ENCODE peak calls at places on chromosomes 2 and 18, in four cellular contexts. L, E, Q and O are unnamed samples.
A peak's percentile ranks its signal among the peaks of the same experiment; 100 is the strongest.

GRCh38 chr2:73701968-73702665 is 35.0 kb downstream of the TPRKB start:
- DNase-seq in L (no peak), E (peak; percentile 56), Q (no peak), O (no peak)

GRCh38 chr18:67266246-67266570 is 250.3 kb downstream of the DSEL start:
- DNase-seq in L (no peak), E (no peak), Q (no peak), O (no peak)

GRCh38 chr2:197947219-197947757 is 142.9 kb downstream of the PLCL1 start:
- DNase-seq in L (no peak), E (no peak), Q (no peak), O (no peak)

GRCh38 chr2:230974096-230974913 is 21.6 kb upstream of the SPATA3 start:
- DNase-seq in L (peak; percentile 90), E (peak; percentile 28), Q (no peak), O (no peak)

GRCh38 chr2:98561902-98562695 is 46.2 kb downstream of the COA5 start:
- DNase-seq in L (no peak), E (no peak), Q (no peak), O (no peak)

GRCh38 chr2:31297751-31298150 is 63.8 kb downstream of the EHD3 start:
- DNase-seq in L (no peak), E (no peak), Q (no peak), O (no peak)

GRCh38 chr18:54240629-54241107 is 16.2 kb upstream of the MBD2 start:
- DNase-seq in L (peak; percentile 74), E (no peak), Q (peak; percentile 22), O (no peak)

GRCh38 chr2:230356084-230356483 is 29.1 kb downstream of the SP140L start:
- DNase-seq in L (peak; percentile 81), E (no peak), Q (no peak), O (no peak)

GRCh38 chr2:190628651-190629378 is 20.1 kb upstream of the NAB1 start:
- DNase-seq in L (no peak), E (no peak), Q (no peak), O (no peak)

GRCh38 chr18:7878265-7879173 is 311.4 kb downstream of the PTPRM start:
- DNase-seq in L (no peak), E (no peak), Q (no peak), O (no peak)

GRCh38 chr2:233255151-233255550 is 3.7 kb downstream of the ATG16L1 start:
- DNase-seq in L (no peak), E (no peak), Q (no peak), O (no peak)

GRCh38 chr2:124978597-124978996 is 953.5 kb downstream of the CNTNAP5 start:
- DNase-seq in L (peak; percentile 2), E (no peak), Q (no peak), O (no peak)

GRCh38 chr18:75405341-75405740 is 22.2 kb downstream of the SMIM21 start:
- DNase-seq in L (no peak), E (no peak), Q (no peak), O (no peak)

GRCh38 chr2:120512321-120512710 is 166.4 kb downstream of the INHBB start:
- DNase-seq in L (no peak), E (no peak), Q (no peak), O (no peak)
- TF ChIP-seq CTCF in L (no peak), E (no peak), Q (no peak), O (no peak)

DNA sequence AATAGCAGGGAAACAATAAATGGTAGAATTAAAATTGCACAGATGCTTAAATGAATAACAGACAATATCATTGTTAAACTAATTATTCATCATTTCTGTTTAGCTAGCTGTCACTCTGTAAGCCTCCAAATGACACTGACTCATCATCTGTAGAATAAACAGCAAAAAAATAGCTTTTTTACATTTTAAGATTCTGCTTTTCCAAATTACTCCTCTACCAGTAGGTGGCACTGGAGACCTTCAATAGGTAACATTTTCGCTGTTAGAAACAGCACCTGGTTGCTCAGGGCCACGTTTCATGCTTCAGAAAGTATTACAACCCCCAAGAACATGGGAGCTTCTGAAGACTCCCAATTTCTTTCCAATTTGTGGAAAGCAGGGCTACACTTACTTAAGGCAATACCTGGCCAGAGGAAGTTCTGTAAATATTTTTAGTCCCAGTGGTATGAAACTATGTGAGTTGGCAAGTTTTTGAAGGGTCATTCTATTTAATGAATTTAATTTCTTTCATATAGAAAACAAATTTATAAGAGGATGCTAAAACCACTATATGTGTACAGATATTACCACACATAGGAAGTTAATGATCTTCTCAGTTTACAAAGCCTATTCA is 45.4 kb downstream of the TTN start:
- DNase-seq in L (peak; percentile 61), E (peak; percentile 51), Q (no peak), O (no peak)
- TF ChIP-seq CTCF in L (peak; percentile 74), E (peak; percentile 72), Q (peak; percentile 51), O (peak; percentile 75)

GRCh38 chr2:59770651-59771050 is 782.8 kb downstream of the BCL11A start:
- DNase-seq in L (no peak), E (no peak), Q (no peak), O (no peak)

GRCh38 chr2:59777120-59777519 is 776.3 kb downstream of the BCL11A start:
- DNase-seq in L (no peak), E (no peak), Q (no peak), O (no peak)

GRCh38 chr2:59776726-59777008 is 776.8 kb downstream of the BCL11A start:
- DNase-seq in L (no peak), E (no peak), Q (no peak), O (no peak)

DNA sequence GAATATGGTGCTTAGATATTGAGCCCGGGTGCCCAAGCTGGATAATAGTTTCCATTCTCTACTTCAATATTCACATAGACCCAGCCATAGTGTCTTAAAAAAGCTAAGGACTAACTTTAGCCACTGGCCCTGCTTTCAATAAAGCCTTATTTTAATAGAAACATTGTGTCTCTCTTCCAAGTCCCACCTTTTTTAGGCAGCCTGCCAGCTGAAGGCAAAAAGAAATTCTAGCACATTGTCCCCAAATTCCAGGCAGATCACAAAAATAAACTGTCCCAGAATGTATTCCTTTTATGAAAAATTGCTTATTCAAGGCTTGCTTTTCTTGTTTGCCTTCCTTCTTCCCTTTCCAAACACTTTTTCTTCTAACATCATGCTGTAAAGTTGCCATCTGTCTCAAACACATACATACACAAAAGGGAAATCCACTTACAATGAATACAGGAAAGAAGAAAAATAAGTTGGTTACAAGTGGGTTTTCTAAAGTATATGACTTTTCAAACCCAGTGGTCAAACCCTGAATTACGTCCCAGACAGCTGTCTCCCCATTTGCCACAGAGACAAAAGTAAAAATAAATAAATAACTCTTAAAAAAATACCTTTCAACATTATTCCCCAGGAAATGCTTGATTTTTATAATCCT is 778.5 kb downstream of the BCL11A start:
- DNase-seq in L (no peak), E (no peak), Q (no peak), O (no peak)
- TF ChIP-seq CTCF in L (no peak), E (no peak), Q (no peak), O (peak; percentile 58)

GRCh38 chr2:226622484-226622883 is 177.1 kb downstream of the IRS1 start:
- DNase-seq in L (no peak), E (no peak), Q (no peak), O (no peak)
- TF ChIP-seq CTCF in L (no peak), E (peak; percentile 21), Q (no peak), O (no peak)

GRCh38 chr2:86249176-86249842 is 50.1 kb downstream of the MRPL35 start:
- DNase-seq in L (peak; percentile 48), E (peak; percentile 9), Q (no peak), O (no peak)

GRCh38 chr2:86254576-86255538 is 55.6 kb downstream of the MRPL35 start:
- DNase-seq in L (no peak), E (peak; percentile 20), Q (no peak), O (no peak)

GRCh38 chr2:86251840-86252266 is 52.6 kb downstream of the MRPL35 start:
- DNase-seq in L (peak; percentile 9), E (no peak), Q (peak; percentile 28), O (no peak)

GRCh38 chr2:86253424-86253823 is 54.2 kb downstream of the MRPL35 start:
- DNase-seq in L (no peak), E (no peak), Q (no peak), O (no peak)

GRCh38 chr2:86249843-86250402 is 50.7 kb downstream of the MRPL35 start:
- DNase-seq in L (peak; percentile 24), E (no peak), Q (no peak), O (no peak)
- TF ChIP-seq CTCF in L (peak; percentile 14), E (no peak), Q (no peak), O (no peak)

GRCh38 chr2:121010998-121011397 is 274.0 kb downstream of the TFCP2L1 start:
- DNase-seq in L (no peak), E (no peak), Q (no peak), O (no peak)

GRCh38 chr2:121005512-121005911 is 269.8 kb downstream of the GLI2 start:
- DNase-seq in L (no peak), E (no peak), Q (no peak), O (no peak)

GRCh38 chr2:121006783-121007489 is 271.3 kb downstream of the GLI2 start:
- DNase-seq in L (no peak), E (no peak), Q (peak; percentile 0), O (no peak)

GRCh38 chr2:121007490-121007853 is 271.8 kb downstream of the GLI2 start:
- DNase-seq in L (no peak), E (no peak), Q (peak; percentile 0), O (no peak)

DNA sequence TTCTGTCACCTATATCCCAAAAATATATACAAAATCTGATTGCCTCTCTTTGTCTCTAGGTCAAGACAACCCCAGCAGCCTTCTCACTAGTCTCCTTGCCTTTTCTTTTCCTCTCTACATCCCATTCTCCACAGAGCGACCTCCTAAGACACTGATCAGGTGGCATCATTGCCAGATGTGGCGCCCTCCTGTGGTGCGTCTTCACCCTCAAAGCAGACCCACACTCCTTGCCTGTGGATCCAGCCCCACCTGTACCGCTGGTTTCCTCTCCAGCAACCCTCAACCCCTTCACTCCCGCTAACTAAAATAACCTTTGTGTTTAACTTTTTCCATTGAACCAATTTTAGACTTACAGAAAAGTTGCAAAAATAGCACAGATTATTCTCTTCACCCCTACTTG is 273.3 kb downstream of the GLI2 start:
- DNase-seq in L (peak; percentile 12), E (no peak), Q (peak; percentile 4), O (no peak)
- TF ChIP-seq CTCF in L (peak; percentile 35), E (no peak), Q (no peak), O (no peak)